ENCODE peak calls at places on chromosomes 5 and 9, in seven cellular contexts. One of them, this sample, is unnamed.
A peak's percentile ranks its signal among the peaks of the same experiment; 100 is the strongest.

GRCh38 chr5:36444582-36444999 is 142.9 kb upstream of the RANBP3L start:
- DNase-seq in substantia nigra: no peak
- DNase-seq in stimulated activated CD4-positive, alpha-beta T cell treated with anti-CD3 and anti-CD28 coated beads, Interleukin-12 subunit alpha, Interleukin-12 subunit beta, amount 100 ng/mL, for 4 hours: no peak
- DNase-seq in lower leg skin: no peak
- DNase-seq in activated CD8-positive, alpha-beta memory T cell treated with anti-CD3 and anti-CD28 coated beads, Interleukin-2, amount 10 ng/mL, durations not matched to agents 7 days and 5 days: no peak
- DNase-seq in occipital lobe: peak; percentile 26
- DNase-seq in T-helper 2 cell: no peak
- DNase-seq in this sample: peak; percentile 20

GRCh38 chr5:159682623-159683022 is 233.7 kb upstream of the ADRA1B start:
- DNase-seq in substantia nigra: no peak
- DNase-seq in stimulated activated CD4-positive, alpha-beta T cell treated with anti-CD3 and anti-CD28 coated beads, Interleukin-12 subunit alpha, Interleukin-12 subunit beta, amount 100 ng/mL, for 4 hours: no peak
- DNase-seq in lower leg skin: no peak
- DNase-seq in activated CD8-positive, alpha-beta memory T cell treated with anti-CD3 and anti-CD28 coated beads, Interleukin-2, amount 10 ng/mL, durations not matched to agents 7 days and 5 days: no peak
- DNase-seq in occipital lobe: no peak
- DNase-seq in T-helper 2 cell: no peak
- DNase-seq in this sample: no peak

GRCh38 chr9:68777070-68777763 is 72.2 kb downstream of the PIP5K1B start:
- DNase-seq in substantia nigra: no peak
- DNase-seq in stimulated activated CD4-positive, alpha-beta T cell treated with anti-CD3 and anti-CD28 coated beads, Interleukin-12 subunit alpha, Interleukin-12 subunit beta, amount 100 ng/mL, for 4 hours: no peak
- DNase-seq in lower leg skin: no peak
- DNase-seq in activated CD8-positive, alpha-beta memory T cell treated with anti-CD3 and anti-CD28 coated beads, Interleukin-2, amount 10 ng/mL, durations not matched to agents 7 days and 5 days: no peak
- DNase-seq in occipital lobe: no peak
- DNase-seq in T-helper 2 cell: no peak
- DNase-seq in this sample: no peak

GRCh38 chr5:148937239-148937638 is 110.8 kb downstream of the ADRB2 start:
- DNase-seq in substantia nigra: no peak
- DNase-seq in stimulated activated CD4-positive, alpha-beta T cell treated with anti-CD3 and anti-CD28 coated beads, Interleukin-12 subunit alpha, Interleukin-12 subunit beta, amount 100 ng/mL, for 4 hours: no peak
- DNase-seq in lower leg skin: no peak
- DNase-seq in activated CD8-positive, alpha-beta memory T cell treated with anti-CD3 and anti-CD28 coated beads, Interleukin-2, amount 10 ng/mL, durations not matched to agents 7 days and 5 days: no peak
- DNase-seq in occipital lobe: no peak
- DNase-seq in T-helper 2 cell: no peak
- DNase-seq in this sample: no peak

GRCh38 chr9:114072181-114073140 is 5.6 kb downstream of the AMBP start:
- DNase-seq in substantia nigra: no peak
- DNase-seq in stimulated activated CD4-positive, alpha-beta T cell treated with anti-CD3 and anti-CD28 coated beads, Interleukin-12 subunit alpha, Interleukin-12 subunit beta, amount 100 ng/mL, for 4 hours: no peak
- DNase-seq in lower leg skin: no peak
- DNase-seq in activated CD8-positive, alpha-beta memory T cell treated with anti-CD3 and anti-CD28 coated beads, Interleukin-2, amount 10 ng/mL, durations not matched to agents 7 days and 5 days: no peak
- DNase-seq in occipital lobe: no peak
- DNase-seq in T-helper 2 cell: no peak
- DNase-seq in this sample: peak; percentile 85

GRCh38 chr5:76256116-76256889 is 146.8 kb upstream of the IQGAP2 start:
- DNase-seq in substantia nigra: no peak
- DNase-seq in stimulated activated CD4-positive, alpha-beta T cell treated with anti-CD3 and anti-CD28 coated beads, Interleukin-12 subunit alpha, Interleukin-12 subunit beta, amount 100 ng/mL, for 4 hours: peak; percentile 33
- DNase-seq in lower leg skin: no peak
- DNase-seq in activated CD8-positive, alpha-beta memory T cell treated with anti-CD3 and anti-CD28 coated beads, Interleukin-2, amount 10 ng/mL, durations not matched to agents 7 days and 5 days: peak; percentile 81
- DNase-seq in occipital lobe: peak; percentile 44
- DNase-seq in T-helper 2 cell: peak; percentile 33
- DNase-seq in this sample: peak; percentile 83

GRCh38 chr9:121269030-121269887 is 1.3 kb downstream of the GSN start:
- DNase-seq in substantia nigra: no peak
- DNase-seq in stimulated activated CD4-positive, alpha-beta T cell treated with anti-CD3 and anti-CD28 coated beads, Interleukin-12 subunit alpha, Interleukin-12 subunit beta, amount 100 ng/mL, for 4 hours: no peak
- DNase-seq in lower leg skin: peak; percentile 90
- DNase-seq in activated CD8-positive, alpha-beta memory T cell treated with anti-CD3 and anti-CD28 coated beads, Interleukin-2, amount 10 ng/mL, durations not matched to agents 7 days and 5 days: no peak
- DNase-seq in occipital lobe: peak; percentile 51
- DNase-seq in T-helper 2 cell: no peak
- DNase-seq in this sample: no peak

GRCh38 chr5:173340451-173340850 is 12.2 kb upstream of the STC2 start:
- DNase-seq in substantia nigra: no peak
- DNase-seq in stimulated activated CD4-positive, alpha-beta T cell treated with anti-CD3 and anti-CD28 coated beads, Interleukin-12 subunit alpha, Interleukin-12 subunit beta, amount 100 ng/mL, for 4 hours: no peak
- DNase-seq in lower leg skin: peak; percentile 60
- DNase-seq in activated CD8-positive, alpha-beta memory T cell treated with anti-CD3 and anti-CD28 coated beads, Interleukin-2, amount 10 ng/mL, durations not matched to agents 7 days and 5 days: no peak
- DNase-seq in occipital lobe: no peak
- DNase-seq in T-helper 2 cell: no peak
- DNase-seq in this sample: no peak

GRCh38 chr5:149410721-149411432 is 31.8 kb upstream of the IL17B start:
- DNase-seq in substantia nigra: no peak
- DNase-seq in stimulated activated CD4-positive, alpha-beta T cell treated with anti-CD3 and anti-CD28 coated beads, Interleukin-12 subunit alpha, Interleukin-12 subunit beta, amount 100 ng/mL, for 4 hours: no peak
- DNase-seq in lower leg skin: no peak
- DNase-seq in activated CD8-positive, alpha-beta memory T cell treated with anti-CD3 and anti-CD28 coated beads, Interleukin-2, amount 10 ng/mL, durations not matched to agents 7 days and 5 days: no peak
- DNase-seq in occipital lobe: no peak
- DNase-seq in T-helper 2 cell: no peak
- DNase-seq in this sample: no peak

GRCh38 chr5:63959177-63959982 is 2.9 kb downstream of the HTR1A start:
- DNase-seq in substantia nigra: no peak
- DNase-seq in stimulated activated CD4-positive, alpha-beta T cell treated with anti-CD3 and anti-CD28 coated beads, Interleukin-12 subunit alpha, Interleukin-12 subunit beta, amount 100 ng/mL, for 4 hours: no peak
- DNase-seq in lower leg skin: peak; percentile 70
- DNase-seq in activated CD8-positive, alpha-beta memory T cell treated with anti-CD3 and anti-CD28 coated beads, Interleukin-2, amount 10 ng/mL, durations not matched to agents 7 days and 5 days: no peak
- DNase-seq in occipital lobe: peak; percentile 49
- DNase-seq in T-helper 2 cell: no peak
- DNase-seq in this sample: peak; percentile 76

GRCh38 chr9:7844283-7844682 is 44.7 kb upstream of the DMAC1 start:
- DNase-seq in substantia nigra: no peak
- DNase-seq in stimulated activated CD4-positive, alpha-beta T cell treated with anti-CD3 and anti-CD28 coated beads, Interleukin-12 subunit alpha, Interleukin-12 subunit beta, amount 100 ng/mL, for 4 hours: no peak
- DNase-seq in lower leg skin: no peak
- DNase-seq in activated CD8-positive, alpha-beta memory T cell treated with anti-CD3 and anti-CD28 coated beads, Interleukin-2, amount 10 ng/mL, durations not matched to agents 7 days and 5 days: no peak
- DNase-seq in occipital lobe: no peak
- DNase-seq in T-helper 2 cell: peak; percentile 4
- DNase-seq in this sample: peak; percentile 33